ENCODE peak calls at places on chromosomes 12 and 14, in ten cellular contexts. W is stimulated activated CD8-positive, alpha-beta memory T cell treated with anti-CD3 and anti-CD28 coated beads, Interleukin-12 subunit alpha, Interleukin-12 subunit beta, amount 100 ng/mL, for 1 hour; B is NCI-H1048; N is LoVo; M is hippocampal formation; C is cardiac septum; T is A549; U is skeletal muscle cell; P is T-helper 2 cell; J is RPMI7951. Z is an unnamed sample.

GRCh38 chr14:59254146-59254910 is 65.9 kb downstream of the DAAM1 start:
- DNase-seq in W (no peak), B (peak), N (no peak), M (peak), C (no peak), T (peak), U (peak), P (no peak), J (peak), Z (no peak)

GRCh38 chr14:31843361-31844091 is 233.6 kb upstream of the ARHGAP5 start:
- DNase-seq in W (no peak), B (no peak), N (no peak), M (no peak), C (no peak), T (no peak), U (peak), P (no peak), J (no peak), Z (no peak)

GRCh38 chr12:71135077-71135811 is 22.6 kb downstream of the TSPAN8 start:
- DNase-seq in W (no peak), B (no peak), N (no peak), M (no peak), C (no peak), T (no peak), U (no peak), P (no peak), J (no peak), Z (no peak)

GRCh38 chr14:100731011-100731670 is 4.4 kb downstream of the DLK1 start:
- DNase-seq in W (no peak), B (no peak), N (no peak), M (no peak), C (no peak), T (no peak), U (no peak), P (no peak), J (no peak), Z (no peak)

GRCh38 chr12:110636516-110636915 is 22.6 kb downstream of the TCTN1 start:
- DNase-seq in W (no peak), B (no peak), N (no peak), M (no peak), C (no peak), T (no peak), U (no peak), P (no peak), J (no peak), Z (no peak)

GRCh38 chr12:3105690-3106479 is 28.7 kb downstream of the TSPAN9 start:
- DNase-seq in W (no peak), B (no peak), N (no peak), M (no peak), C (no peak), T (no peak), U (no peak), P (no peak), J (no peak), Z (no peak)

GRCh38 chr14:72559669-72560068 is 334.2 kb downstream of the DPF3 start:
- DNase-seq in W (no peak), B (no peak), N (no peak), M (no peak), C (no peak), T (no peak), U (no peak), P (no peak), J (peak), Z (no peak)

GRCh38 chr14:52272375-52272774 is 4.9 kb downstream of the PTGDR start:
- DNase-seq in W (no peak), B (no peak), N (no peak), M (no peak), C (no peak), T (peak), U (no peak), P (no peak), J (peak), Z (no peak)

GRCh38 chr12:68796399-68796798 is 11.6 kb upstream of the MDM2 start:
- DNase-seq in W (no peak), B (no peak), N (no peak), M (no peak), C (no peak), T (no peak), U (no peak), P (no peak), J (no peak), Z (no peak)

GRCh38 chr12:126353604-126354003 is 1288.4 kb downstream of the AACS start:
- DNase-seq in W (no peak), B (no peak), N (no peak), M (no peak), C (no peak), T (no peak), U (peak), P (no peak), J (peak), Z (no peak)

Z was measured in DMS153.